ENCODE peak calls at places on chromosomes 3 and 15, in six cellular contexts. P is PC-3, N is neural progenitor cell, W is MM.1S, H is HCT116, L is PC-9. Q is an unnamed sample.

GRCh38 chr3:45896956-45897355 is 10.6 kb downstream of the CCR9 start:
- DNase-seq in H (no peak), N (no peak), P (peak; percentile 38), L (no peak), W (no peak), Q (peak; percentile 57)

GRCh38 chr3:117611242-117611641 is 901.7 kb downstream of the TUSC7 start:
- DNase-seq in P (no peak), W (no peak), H (no peak), L (no peak), N (peak; percentile 16), Q (no peak)

GRCh38 chr3:112097378-112097777 is 11.2 kb downstream of the C3orf52 start:
- DNase-seq in P (peak; percentile 100), W (no peak), L (peak; percentile 99), H (peak; percentile 91), N (no peak), Q (peak; percentile 99)

GRCh38 chr3:102195198-102195948 is 239.4 kb upstream of the ZPLD1 start:
- DNase-seq in H (no peak), N (no peak), L (peak; percentile 79), W (no peak), P (peak; percentile 74), Q (peak; percentile 96)

GRCh38 chr3:191566469-191566868 is 105.5 kb downstream of the PYDC2 start:
- DNase-seq in P (no peak), W (no peak), N (no peak), L (no peak), H (no peak), Q (peak; percentile 65)

GRCh38 chr15:74954515-74954914 is 2.1 kb downstream of the RPP25 start:
- DNase-seq in P (no peak), L (no peak), N (peak; percentile 38), H (no peak), W (no peak), Q (no peak)

GRCh38 chr3:152375546-152375945 is 106.8 kb downstream of the MBNL1 start:
- DNase-seq in N (no peak), L (no peak), H (no peak), W (no peak), P (peak; percentile 25), Q (no peak)

GRCh38 chr3:48655586-48655985 is 7.1 kb downstream of the CELSR3 start:
- DNase-seq in W (no peak), H (no peak), L (no peak), P (no peak), N (no peak), Q (no peak)

GRCh38 chr3:95356764-95357501 is 1294.1 kb downstream of the NSUN3 start:
- DNase-seq in H (no peak), L (no peak), P (no peak), W (peak; percentile 56), N (no peak), Q (no peak)

GRCh38 chr3:66152336-66152735 is 68.5 kb upstream of the SLC25A26 start:
- DNase-seq in W (no peak), L (no peak), H (no peak), N (no peak), P (no peak), Q (no peak)

GRCh38 chr15:22265056-22265945 is 185.0 kb downstream of the OR4M2 start:
- DNase-seq in W (no peak), N (no peak), P (no peak), H (no peak), L (no peak), Q (no peak)

GRCh38 chr15:29139072-29139471 is 130.6 kb downstream of the NSMCE3 start:
- DNase-seq in H (no peak), L (no peak), N (no peak), P (no peak), W (no peak), Q (no peak)

GRCh38 chr15:34085746-34086145 is 15.9 kb downstream of the EMC7 start:
- DNase-seq in L (no peak), N (no peak), H (no peak), W (no peak), P (no peak), Q (no peak)

GRCh38 chr3:8629151-8630021 is 15.2 kb downstream of the SSUH2 start:
- DNase-seq in L (peak; percentile 90), W (no peak), P (peak; percentile 97), N (no peak), H (peak; percentile 90), Q (peak; percentile 95)

GRCh38 chr3:64220161-64220560 is 5.1 kb downstream of the PRICKLE2 start:
- DNase-seq in L (no peak), P (peak; percentile 19), N (no peak), H (no peak), W (no peak), Q (no peak)

GRCh38 chr3:186360779-186361178 is 1.3 kb downstream of the DGKG start:
- DNase-seq in W (no peak), H (no peak), L (no peak), P (no peak), N (peak; percentile 70), Q (no peak)

GRCh38 chr3:186361612-186362408 is at the start of gene DGKG:
- DNase-seq in N (peak; percentile 59), P (peak; percentile 29), W (peak; percentile 79), H (no peak), L (no peak), Q (peak; percentile 28)

GRCh38 chr3:186361246-186361611 is 805 bp downstream of the DGKG start:
- DNase-seq in N (peak; percentile 25), L (no peak), H (no peak), P (no peak), W (no peak), Q (no peak)

GRCh38 chr3:186362988-186363387 is 954 bp upstream of the DGKG start:
- DNase-seq in W (no peak), L (no peak), P (no peak), N (no peak), H (no peak), Q (no peak)

DNA sequence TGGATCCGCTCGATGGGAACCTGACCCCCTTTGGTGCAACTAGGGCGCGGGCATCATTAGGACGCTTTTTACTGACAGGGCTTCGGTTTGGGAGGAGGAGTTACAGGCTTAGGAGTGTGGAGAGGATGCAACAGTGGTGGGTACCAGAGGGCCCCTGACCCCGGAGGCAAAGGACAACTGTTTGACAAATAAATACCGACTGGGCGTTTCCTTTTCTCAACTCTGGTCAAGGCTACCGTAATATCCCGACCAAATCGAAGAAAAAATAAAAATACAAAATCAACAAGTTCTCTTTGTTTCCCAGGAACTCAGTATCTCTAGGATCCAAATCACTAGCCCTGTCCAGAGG is 349 bp upstream of the DGKG start:
- DNase-seq in W (no peak), H (no peak), P (no peak), L (no peak), N (no peak), Q (no peak)
- TF ChIP-seq EZH2 in W (no peak), H (no peak), P (no peak), L (no peak), N (no peak), Q (no peak)

GRCh38 chr15:89363133-89363532 is 28.5 kb upstream of the POLG start:
- DNase-seq in P (no peak), H (no peak), W (no peak), L (no peak), N (no peak), Q (no peak)

GRCh38 chr15:89365457-89366055 is 30.9 kb upstream of the POLG start:
- DNase-seq in L (no peak), H (no peak), W (no peak), N (no peak), P (no peak), Q (no peak)

GRCh38 chr15:89364341-89364740 is 29.7 kb upstream of the POLG start:
- DNase-seq in P (no peak), H (no peak), W (no peak), L (no peak), N (no peak), Q (no peak)

GRCh38 chr15:89363770-89364169 is 29.1 kb upstream of the POLG start:
- DNase-seq in W (no peak), L (no peak), H (no peak), P (no peak), N (no peak), Q (no peak)

DNA sequence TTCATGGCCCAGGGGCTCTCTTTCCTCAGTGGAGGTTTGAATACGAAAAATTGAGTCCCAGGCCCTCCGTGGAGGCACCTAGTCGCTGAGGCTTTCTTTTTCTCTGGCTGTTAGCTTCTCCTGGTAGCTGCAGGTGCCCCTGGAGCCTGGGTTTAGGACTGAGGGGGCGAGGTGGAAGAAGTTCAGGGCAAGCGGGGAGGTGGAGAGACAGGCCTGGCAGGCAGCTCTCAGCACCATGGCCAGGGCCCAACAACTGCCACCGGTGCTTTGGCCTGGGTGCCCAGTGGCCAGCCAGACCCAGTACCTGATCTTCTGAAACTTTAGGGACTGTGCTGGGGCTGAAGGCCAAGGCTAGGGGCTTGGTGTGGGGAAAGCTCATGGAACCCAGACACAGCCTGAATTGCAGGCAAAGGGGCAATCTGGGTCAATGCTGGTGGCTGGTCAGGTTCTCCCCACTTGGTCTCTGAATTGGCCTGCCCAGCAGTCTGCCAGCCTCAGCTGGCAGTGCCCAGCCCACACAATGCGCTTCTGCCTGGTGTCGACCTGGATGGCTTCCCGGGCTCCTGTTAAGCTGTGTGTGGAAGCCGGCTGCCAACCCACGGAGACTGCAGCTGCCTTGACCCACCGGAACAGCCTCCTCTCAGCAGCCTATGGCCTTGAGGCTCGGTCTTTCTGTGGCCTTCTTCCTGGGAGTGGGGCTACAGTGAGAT is 30.3 kb upstream of the POLG start:
- DNase-seq in P (no peak), H (no peak), L (no peak), N (peak; percentile 63), W (no peak), Q (no peak)
- TF ChIP-seq EZH2 in P (no peak), H (no peak), L (no peak), N (peak; percentile 13), W (no peak), Q (peak; percentile 27)

GRCh38 chr3:128483657-128484403 is 9.2 kb downstream of the GATA2 start:
- DNase-seq in P (no peak), N (peak; percentile 63), W (no peak), L (no peak), H (no peak), Q (no peak)
- TF ChIP-seq EZH2 in P (no peak), N (peak; percentile 0), W (no peak), L (no peak), H (no peak), Q (peak; percentile 56)

DNA sequence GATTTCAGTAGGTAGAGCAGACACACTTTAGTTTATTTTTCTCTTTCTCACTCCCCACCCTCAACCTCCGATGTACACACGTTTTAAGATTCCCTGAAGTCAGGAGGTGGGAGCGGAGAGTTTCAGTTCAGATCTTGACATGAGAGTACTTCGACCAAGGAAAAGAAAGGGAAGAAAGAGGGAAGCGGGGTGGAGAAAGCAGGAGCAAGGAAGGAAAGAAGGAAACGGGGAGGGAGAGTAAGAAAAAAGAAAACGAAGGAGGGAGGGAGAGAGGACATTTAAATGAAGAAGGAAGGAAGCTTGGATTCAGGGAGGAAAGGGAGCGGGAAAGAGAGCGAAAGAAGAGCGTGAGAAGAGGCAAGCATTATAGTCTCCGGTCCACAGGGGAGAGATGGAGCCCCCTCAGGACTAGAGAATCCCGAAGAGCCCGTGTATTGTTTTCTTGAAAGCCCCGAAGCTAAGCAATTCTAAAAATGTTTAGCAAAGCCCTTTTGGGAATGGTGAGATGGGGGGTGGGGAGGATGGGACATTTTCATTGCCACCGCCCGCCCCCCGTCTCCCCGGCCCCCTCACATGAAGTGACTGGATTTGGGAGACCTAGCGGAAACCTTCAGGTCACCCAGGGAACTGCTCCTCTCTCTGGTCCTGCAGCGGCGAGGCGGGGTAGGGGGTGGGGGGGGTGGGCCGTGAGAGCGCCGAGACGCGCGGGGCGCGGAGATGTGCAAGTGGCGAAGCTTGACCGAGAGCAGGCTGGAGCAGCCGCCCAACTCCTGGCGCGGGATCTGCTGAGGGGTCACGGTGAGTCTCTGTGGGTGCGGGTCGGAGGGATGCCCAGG is 942 bp upstream of the MME start:
- DNase-seq in W (no peak), P (no peak), L (no peak), H (no peak), N (peak; percentile 52), Q (no peak)
- TF ChIP-seq EZH2 in W (no peak), P (peak; percentile 84), L (no peak), H (no peak), N (no peak), Q (no peak)

GRCh38 chr15:70100495-70101331 is 3.0 kb upstream of the TLE3 start:
- DNase-seq in W (peak; percentile 86), P (peak; percentile 65), H (peak; percentile 27), N (peak; percentile 80), L (no peak), Q (no peak)
- TF ChIP-seq EZH2 in W (no peak), P (no peak), H (no peak), N (peak; percentile 49), L (no peak), Q (no peak)